ENCODE peak calls at places on chromosomes 6 and 20, in six cellular contexts. I, R, Q, O, K and W are unnamed samples.

GRCh38 chr6:118693562-118693961 is 42.2 kb upstream of the CEP85L start:
- DNase-seq in K (no peak), I (no peak), Q (no peak), R (no peak), O (no peak), W (no peak)

GRCh38 chr20:5991623-5992441 is 41.4 kb downstream of the MCM8 start:
- DNase-seq in R (no peak), O (no peak), K (no peak), Q (no peak), I (no peak), W (peak; percentile 61)

GRCh38 chr6:103578115-103578514 is 1281.6 kb downstream of the HACE1 start:
- DNase-seq in O (no peak), R (no peak), I (no peak), Q (no peak), K (no peak), W (no peak)

GRCh38 chr6:132041706-132042105 is 90.5 kb upstream of the CCN2 start:
- DNase-seq in Q (no peak), K (no peak), I (no peak), R (no peak), O (no peak), W (no peak)

GRCh38 chr6:135183532-135184440 is 2.7 kb downstream of the MYB start:
- DNase-seq in I (peak; percentile 85), R (peak; percentile 92), Q (no peak), K (peak; percentile 23), O (peak; percentile 46), W (no peak)

GRCh38 chr20:9422335-9422734 is 92.1 kb upstream of the LAMP5 start:
- DNase-seq in R (no peak), O (no peak), K (no peak), Q (no peak), I (no peak), W (no peak)

GRCh38 chr6:128252293-128253176 is 267.9 kb downstream of the PTPRK start:
- DNase-seq in Q (no peak), R (no peak), K (no peak), O (no peak), I (no peak), W (no peak)

GRCh38 chr6:111566873-111567517 is 38.7 kb downstream of the TRAF3IP2 start:
- DNase-seq in O (no peak), I (no peak), R (no peak), Q (no peak), K (peak; percentile 61), W (no peak)

GRCh38 chr20:437787-438486 is 24.4 kb downstream of the TBC1D20 start:
- DNase-seq in Q (no peak), O (no peak), K (no peak), R (no peak), I (no peak), W (no peak)
- H3K36me3 ChIP-seq in Q (peaks cover 54% of the 10 kb centered on the region), O (peaks cover 33% of the 10 kb centered on the region), K (peaks cover 68% of the 10 kb centered on the region), R (peaks cover 70% of the 10 kb centered on the region), I (peaks cover 32% of the 10 kb centered on the region), W (peaks cover 47% of the 10 kb centered on the region)

GRCh38 chr6:158539363-158539762 is 20.5 kb upstream of the TMEM181 start:
- DNase-seq in I (no peak), R (no peak), Q (no peak), O (no peak), K (no peak), W (no peak)

GRCh38 chr6:158536891-158537798 is 22.7 kb upstream of the TMEM181 start:
- DNase-seq in I (no peak), O (peak; percentile 41), Q (no peak), K (peak; percentile 25), R (peak; percentile 92), W (no peak)

GRCh38 chr6:158543606-158544185 is 16.2 kb upstream of the TMEM181 start:
- DNase-seq in I (no peak), O (no peak), R (no peak), Q (no peak), K (no peak), W (no peak)

GRCh38 chr6:158536084-158536890 is 23.6 kb upstream of the TMEM181 start:
- DNase-seq in O (peak; percentile 60), I (peak; percentile 76), Q (no peak), R (peak; percentile 95), K (peak; percentile 70), W (no peak)

DNA sequence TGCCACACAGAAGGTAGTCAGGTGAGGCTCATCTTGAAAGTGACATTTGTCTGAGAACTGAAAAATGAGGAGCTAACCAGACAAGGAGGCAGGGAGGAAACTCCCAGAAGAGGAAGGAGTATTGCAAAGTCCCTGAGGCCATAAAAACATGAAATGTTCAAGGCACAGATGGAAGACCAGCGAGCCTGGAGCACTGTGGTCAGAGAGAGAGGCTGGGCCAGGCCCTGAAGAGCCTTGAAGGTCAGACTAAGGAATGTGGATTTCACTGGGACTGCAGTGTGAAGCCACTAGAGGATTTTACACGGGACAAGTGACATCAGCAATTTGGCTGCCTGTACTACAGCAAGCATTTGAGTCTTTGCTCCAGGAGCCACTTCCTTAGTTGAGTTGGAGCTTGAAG is 21.1 kb upstream of the TMEM181 start:
- DNase-seq in R (no peak), K (no peak), O (no peak), I (no peak), Q (no peak), W (no peak)
- H3K27me3 ChIP-seq in R (no peaks in the 10 kb centered on the region), K (no peaks in the 10 kb centered on the region), O (no peaks in the 10 kb centered on the region), I (no peaks in the 10 kb centered on the region), Q (peaks cover 50% of the 10 kb centered on the region), W (peaks cover 7% of the 10 kb centered on the region)

GRCh38 chr6:13847651-13848050 is 33.3 kb upstream of the MCUR1 start:
- DNase-seq in R (no peak), I (no peak), Q (no peak), K (no peak), O (no peak), W (no peak)

GRCh38 chr6:13848553-13849150 is 34.3 kb upstream of the MCUR1 start:
- DNase-seq in R (no peak), O (no peak), K (no peak), I (no peak), Q (no peak), W (no peak)

GRCh38 chr6:13851803-13852202 is 37.4 kb upstream of the MCUR1 start:
- DNase-seq in R (no peak), I (no peak), K (no peak), Q (no peak), O (no peak), W (no peak)

DNA sequence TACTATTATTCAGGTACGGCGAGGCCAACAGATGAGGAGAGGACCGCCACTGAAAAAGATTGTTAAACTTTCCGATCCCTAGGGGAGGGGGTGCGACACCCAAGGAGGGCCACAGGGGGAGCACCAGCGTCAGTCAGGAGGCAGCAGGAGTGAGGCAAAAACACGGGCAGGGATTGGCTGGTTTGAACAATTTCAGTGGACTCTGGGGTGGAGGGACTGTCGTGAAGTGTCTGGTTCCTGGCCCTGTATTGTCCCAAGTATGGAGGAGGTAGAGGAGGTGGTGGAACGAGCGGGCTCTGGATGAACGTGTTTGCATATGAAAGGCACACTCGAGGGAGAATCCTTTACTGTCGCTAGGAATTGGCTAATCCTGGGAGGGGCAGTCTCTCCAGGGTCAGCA is 32.5 kb upstream of the MCUR1 start:
- DNase-seq in I (no peak), R (peak; percentile 83), Q (no peak), O (no peak), K (no peak), W (no peak)
- TF ChIP-seq CTCF in I (peak; percentile 23), R (peak; percentile 65), Q (no peak), O (no peak), K (no peak), W (no peak)

DNA sequence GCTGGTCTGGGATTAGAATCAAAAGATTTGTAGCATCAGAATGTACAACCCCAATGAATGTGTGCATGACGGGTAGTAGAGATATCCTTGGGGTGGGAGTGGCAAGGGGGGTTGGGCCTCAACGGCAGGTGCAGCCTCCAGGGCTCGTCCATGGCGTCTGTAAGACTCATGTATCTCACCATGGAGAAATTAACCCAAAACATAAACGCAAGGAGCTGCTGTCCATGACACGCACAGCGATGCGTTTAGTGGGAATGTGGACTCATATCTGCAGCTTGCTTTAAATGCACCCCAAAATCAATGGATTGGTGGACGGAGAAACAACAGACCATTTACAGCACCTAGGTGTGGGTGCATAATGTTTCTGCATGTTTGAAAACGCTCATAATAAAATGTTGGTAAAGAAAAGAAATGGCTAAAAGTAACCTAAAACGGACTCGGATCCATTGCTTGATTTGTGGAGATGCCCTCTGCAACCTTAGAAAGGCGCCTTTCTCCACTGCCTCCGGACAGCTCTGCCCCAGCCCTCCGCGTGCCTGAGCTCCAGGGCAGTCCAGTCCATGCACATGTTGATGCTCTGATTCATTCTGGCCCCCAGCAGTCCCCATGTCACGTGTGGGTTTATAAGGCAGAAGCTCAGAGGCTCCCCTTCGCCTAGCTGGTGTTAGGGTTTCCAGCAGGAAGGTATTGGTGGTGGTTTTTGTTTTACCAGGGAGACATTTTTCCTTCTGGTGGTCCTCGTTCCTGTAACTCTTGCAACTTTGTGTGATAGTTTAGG is 24.5 kb downstream of the PYGB start:
- DNase-seq in I (no peak), R (no peak), Q (no peak), K (peak; percentile 1), O (no peak), W (no peak)
- H3K36me3 ChIP-seq in I (peaks cover 26% of the 10 kb centered on the region), R (peaks cover 58% of the 10 kb centered on the region), Q (peaks cover 31% of the 10 kb centered on the region), K (peaks cover 54% of the 10 kb centered on the region), O (no peaks in the 10 kb centered on the region), W (peaks cover 46% of the 10 kb centered on the region)

DNA sequence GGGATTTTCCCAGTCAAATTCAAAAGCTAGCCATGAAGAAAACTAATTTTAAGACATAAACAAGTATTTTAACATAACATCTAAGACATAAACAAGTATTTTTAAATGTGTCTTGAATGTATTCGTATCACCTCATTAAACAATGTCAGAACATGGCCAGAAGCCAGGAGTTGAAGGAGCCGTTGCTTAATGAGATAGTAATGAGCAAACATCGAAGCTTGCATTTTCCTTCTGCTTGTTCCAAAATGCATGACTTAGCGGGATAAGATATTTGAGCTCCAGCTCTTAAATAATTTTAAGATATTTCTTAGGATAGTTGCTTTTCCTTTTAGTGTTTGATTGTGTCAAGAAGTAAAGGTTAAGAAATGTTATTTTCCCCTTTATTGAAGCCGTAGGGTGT is 4.2 kb upstream of the RNF182 start:
- DNase-seq in K (no peak), R (no peak), Q (no peak), O (no peak), I (no peak), W (no peak)
- H3K27me3 ChIP-seq in K (no peaks in the 10 kb centered on the region), R (peaks cover 6% of the 10 kb centered on the region), Q (peaks cover 83% of the 10 kb centered on the region), O (no peaks in the 10 kb centered on the region), I (peaks cover under 1% of the 10 kb centered on the region), W (peaks cover 3% of the 10 kb centered on the region)

GRCh38 chr6:95543798-95544197 is 33.5 kb upstream of the MANEA start:
- DNase-seq in K (no peak), I (no peak), O (no peak), Q (no peak), R (no peak), W (no peak)
- TF ChIP-seq CTCF in K (no peak), I (peak; percentile 15), O (no peak), Q (no peak), R (peak; percentile 74), W (no peak)

DNA sequence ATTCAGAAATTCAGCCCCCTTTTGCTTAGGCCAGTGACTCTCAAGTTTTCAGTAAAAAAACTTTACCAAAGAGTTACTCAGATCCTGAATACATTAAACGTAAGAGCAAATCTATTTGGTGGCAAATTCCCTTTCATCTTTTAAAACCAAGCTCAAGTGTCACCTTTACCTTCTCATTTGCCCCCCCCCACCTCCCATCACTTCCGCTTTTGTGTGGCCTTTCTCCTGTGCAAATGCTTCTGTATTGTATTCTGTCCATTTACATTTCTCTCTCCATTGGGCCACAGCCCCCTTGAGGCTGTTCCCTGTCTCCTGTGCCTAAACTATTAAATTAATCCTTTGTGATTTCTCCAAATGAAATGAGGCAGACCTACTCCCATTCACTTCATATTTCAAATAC is 1.9 kb downstream of the NOL7 start:
- DNase-seq in I (no peak), Q (no peak), K (no peak), O (no peak), R (no peak), W (no peak)
- H3K36me3 ChIP-seq in I (peaks cover 10% of the 10 kb centered on the region), Q (peaks cover 42% of the 10 kb centered on the region), K (peaks cover 41% of the 10 kb centered on the region), O (peaks cover 32% of the 10 kb centered on the region), R (peaks cover 53% of the 10 kb centered on the region), W (peaks cover 6% of the 10 kb centered on the region)